ENCODE peak calls at places on chromosomes 11 and 22, in eight cellular contexts. I, Y, M, X, D, K, E and Z are unnamed samples.

GRCh38 chr11:70495351-70496310 is 97.3 kb downstream of the CTTN start:
- DNase-seq in Y (peak), M (no peak), K (no peak), I (no peak), E (no peak), X (no peak), D (no peak), Z (no peak)

GRCh38 chr11:102457865-102458264 is 5.3 kb upstream of the TMEM123 start:
- DNase-seq in I (no peak), Y (no peak), D (no peak), K (no peak), M (no peak), X (no peak), E (no peak), Z (no peak)

GRCh38 chr11:46912526-46913150 is 5.7 kb downstream of the LRP4 start:
- DNase-seq in X (no peak), E (no peak), D (no peak), M (no peak), Y (no peak), K (no peak), I (no peak), Z (no peak)

GRCh38 chr22:19981171-19981960 is 35.3 kb downstream of the ARVCF start:
- DNase-seq in X (no peak), K (no peak), M (no peak), D (no peak), I (no peak), Y (no peak), E (no peak), Z (no peak)

GRCh38 chr11:14609902-14610301 is 33.7 kb upstream of the PDE3B start:
- DNase-seq in D (no peak), I (no peak), M (no peak), K (no peak), E (no peak), Y (no peak), X (no peak), Z (no peak)

GRCh38 chr11:69509846-69510390 is 28.5 kb downstream of the LINC01488 start:
- DNase-seq in Y (peak), M (no peak), I (no peak), E (no peak), K (no peak), X (no peak), D (no peak), Z (no peak)

GRCh38 chr22:30435674-30436126 is 10.1 kb downstream of the MTFP1 start:
- DNase-seq in Y (no peak), E (peak), I (no peak), D (no peak), K (peak), M (no peak), X (no peak), Z (no peak)

GRCh38 chr11:66467756-66468155 is 1.1 kb downstream of the PELI3 start:
- DNase-seq in K (peak), X (no peak), M (no peak), E (peak), D (no peak), I (no peak), Y (no peak), Z (peak)

GRCh38 chr11:8370812-8371515 is 107.3 kb upstream of the LMO1 start:
- DNase-seq in I (no peak), D (no peak), M (no peak), E (no peak), Y (peak), X (peak), K (no peak), Z (no peak)

GRCh38 chr22:31451709-31452571 is 37.7 kb downstream of the EIF4ENIF1 start:
- DNase-seq in X (no peak), E (no peak), M (peak), Y (no peak), K (no peak), D (no peak), I (peak), Z (no peak)

GRCh38 chr22:32411388-32411787 is 659 bp downstream of the RTCB start:
- DNase-seq in E (no peak), M (no peak), Y (no peak), X (no peak), I (no peak), D (peak), K (peak), Z (no peak)

GRCh38 chr11:15258433-15259350 is 144.0 kb downstream of the INSC start:
- DNase-seq in K (no peak), X (no peak), D (no peak), M (no peak), E (no peak), Y (no peak), I (peak), Z (no peak)

GRCh38 chr11:64879226-64879900 is 942 bp upstream of the EHD1 start:
- DNase-seq in E (no peak), D (no peak), I (no peak), M (no peak), K (peak), X (no peak), Y (no peak), Z (no peak)

GRCh38 chr11:10540546-10540914 is 457 bp downstream of the RNF141 start:
- DNase-seq in E (peak), D (no peak), Y (peak), K (no peak), X (no peak), M (no peak), I (no peak), Z (peak)

GRCh38 chr11:68148071-68148805 is 27.1 kb upstream of the CHKA start:
- DNase-seq in K (no peak), M (no peak), X (no peak), E (no peak), Y (no peak), I (no peak), D (no peak), Z (no peak)

GRCh38 chr11:118748056-118748455 is 42.9 kb downstream of the DDX6 start:
- DNase-seq in Y (no peak), I (no peak), M (no peak), K (no peak), E (no peak), X (no peak), D (no peak), Z (no peak)

GRCh38 chr22:29080061-29080975 is 7.5 kb downstream of the KREMEN1 start:
- DNase-seq in M (no peak), Y (no peak), X (no peak), I (no peak), E (no peak), K (no peak), D (no peak), Z (peak)

GRCh38 chr11:43393765-43394355 is 35.1 kb downstream of the TTC17 start:
- DNase-seq in D (no peak), K (no peak), E (peak), Y (no peak), X (no peak), M (no peak), I (no peak), Z (no peak)

GRCh38 chr11:106961048-106961447 is 57.2 kb downstream of the GUCY1A2 start:
- DNase-seq in M (no peak), I (no peak), E (no peak), X (no peak), Y (no peak), D (no peak), K (no peak), Z (no peak)

DNA sequence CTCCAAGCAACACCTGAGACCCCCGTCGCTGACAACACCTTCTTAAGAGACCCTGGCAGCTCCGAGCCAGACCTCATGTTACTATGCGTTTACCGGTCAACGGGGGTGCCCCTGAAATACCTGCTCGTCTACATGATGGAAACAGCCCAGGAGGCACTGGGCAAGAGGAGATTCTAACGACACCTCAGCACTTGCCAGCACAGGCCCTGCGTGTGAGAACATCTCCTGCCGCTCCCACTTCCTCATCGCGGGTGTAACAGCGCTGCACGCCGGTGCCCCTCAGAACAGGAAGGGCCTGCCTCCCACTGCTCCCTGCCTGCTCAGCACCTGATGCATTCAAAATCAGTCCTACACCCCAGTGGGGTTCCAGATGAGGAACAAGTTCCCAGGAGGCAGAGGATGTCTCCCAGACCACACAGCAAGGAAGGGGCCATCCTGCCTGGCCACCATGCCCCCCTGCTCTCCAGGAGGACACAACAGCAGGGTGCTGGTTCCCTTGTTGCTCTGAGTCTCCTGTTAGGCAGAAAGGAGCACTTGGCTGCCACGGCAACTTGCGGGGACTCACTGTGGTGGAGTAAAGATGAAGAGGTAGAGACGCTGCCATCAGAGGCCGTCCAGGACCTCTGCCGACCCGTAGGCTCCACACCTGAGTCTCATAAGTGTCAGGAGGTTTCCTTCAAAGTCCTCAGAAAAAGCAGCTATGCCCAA is 2.1 kb downstream of the TOLLIP start:
- DNase-seq in I (no peak), D (no peak), Y (no peak), X (peak), E (no peak), K (no peak), M (no peak), Z (no peak)
- TF ChIP-seq POLR2A in I (no peak), D (no peak), Y (no peak), X (no peak), E (no peak), K (no peak), M (no peak), Z (no peak)

GRCh38 chr11:95849087-95849825 is 59.0 kb downstream of the CEP57 start:
- DNase-seq in D (no peak), K (peak), M (no peak), X (no peak), Y (peak), E (peak), I (peak), Z (peak)
- H3K4me3 ChIP-seq in D (no peak), K (no peak), M (no peak), X (no peak), Y (no peak), E (no peak), I (no peak), Z (no peak)

GRCh38 chr22:45836418-45836817 is 140.5 kb downstream of the WNT7B start:
- DNase-seq in E (no peak), X (no peak), Y (no peak), D (no peak), M (no peak), K (no peak), I (no peak), Z (no peak)
- TF ChIP-seq EP300 in E (no peak), X (no peak), Y (no peak), D (no peak), M (no peak), K (no peak), I (no peak), Z (no peak)

DNA sequence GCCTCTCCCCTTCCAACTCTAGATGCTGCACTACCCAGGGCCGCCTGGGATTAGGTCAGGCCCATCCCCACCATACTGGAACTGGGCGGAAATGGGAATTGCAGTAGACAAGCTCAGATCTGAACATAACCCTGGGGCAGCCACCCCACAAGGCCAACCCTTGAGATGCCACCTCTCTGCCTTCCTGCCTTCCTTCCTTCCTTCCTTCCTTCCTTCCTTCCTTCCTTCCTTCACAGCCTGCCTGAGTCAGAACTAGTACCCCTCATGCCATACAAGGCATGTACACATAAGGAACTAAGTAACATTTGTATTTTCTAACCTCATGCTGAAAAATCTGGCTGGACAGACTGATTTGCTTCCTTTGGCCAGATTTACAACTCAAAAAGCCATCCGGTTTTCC is 28.0 kb downstream of the SHISAL1 start:
- DNase-seq in Y (no peak), D (no peak), K (no peak), E (no peak), M (no peak), X (no peak), I (no peak), Z (no peak)
- TF ChIP-seq POLR2A in Y (no peak), D (no peak), K (no peak), E (no peak), M (no peak), X (no peak), I (no peak), Z (no peak)

GRCh38 chr11:92226331-92227232 is 2.0 kb downstream of the FAT3 start:
- DNase-seq in X (no peak), I (no peak), K (no peak), M (no peak), E (no peak), Y (no peak), D (no peak), Z (no peak)

GRCh38 chr11:92225206-92225562 is 566 bp downstream of the FAT3 start:
- DNase-seq in Y (no peak), M (no peak), X (no peak), K (no peak), D (no peak), I (no peak), E (no peak), Z (no peak)

GRCh38 chr11:92225563-92226308 is 1.1 kb downstream of the FAT3 start:
- DNase-seq in M (no peak), X (peak), D (no peak), I (no peak), K (no peak), E (no peak), Y (peak), Z (peak)

GRCh38 chr11:92227954-92228935 is 3.6 kb downstream of the FAT3 start:
- DNase-seq in X (no peak), M (no peak), D (no peak), Y (no peak), E (no peak), I (no peak), K (no peak), Z (no peak)

DNA sequence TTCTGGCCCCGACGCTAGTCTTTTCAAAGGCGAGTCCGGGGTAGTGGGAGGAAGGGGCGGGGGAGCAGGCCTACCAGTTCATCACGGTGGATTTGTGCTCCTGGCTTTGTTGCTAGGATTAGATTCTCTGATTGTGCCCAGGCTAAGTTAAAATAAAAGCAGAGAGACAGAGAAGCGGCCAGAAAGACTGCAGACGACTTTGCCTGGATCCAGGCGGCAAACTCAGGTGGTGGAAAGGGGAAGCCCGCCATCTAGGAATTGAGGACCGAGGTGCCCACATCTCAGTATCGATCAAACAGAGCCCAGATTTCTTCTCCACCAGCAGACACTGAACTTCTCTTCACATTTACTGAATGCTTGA is 2.6 kb downstream of the FAT3 start:
- DNase-seq in Y (no peak), X (no peak), D (no peak), M (no peak), I (no peak), K (no peak), E (no peak), Z (no peak)
- H3K4me3 ChIP-seq in Y (peak), X (no peak), D (peak), M (no peak), I (peak), K (no peak), E (peak), Z (peak)

GRCh38 chr11:76277298-76278175 is 71.2 kb upstream of the WNT11 start:
- DNase-seq in E (no peak), D (no peak), Y (no peak), X (no peak), K (no peak), I (no peak), M (no peak), Z (no peak)
- TF ChIP-seq EP300 in E (no peak), D (no peak), Y (no peak), X (no peak), K (no peak), I (no peak), M (no peak), Z (no peak)

GRCh38 chr11:4607782-4608666 is at the start of gene TRIM68:
- DNase-seq in X (peak), K (peak), D (peak), E (peak), I (peak), M (peak), Y (peak), Z (peak)
- TF ChIP-seq POLR2A in X (no peak), K (peak), D (no peak), E (no peak), I (peak), M (peak), Y (peak), Z (peak)